ENCODE peak calls at places on chromosomes 5 and 9, in nine cellular contexts. D is progenitor cell of endocrine pancreas, Y is ovary, K is GM13976, T is neural crest cell, L is A549, J is PC-9, P is pancreas, U is AG04450. G is an unnamed sample.
A peak's percentile ranks its signal among the peaks of the same experiment; 100 is the strongest.

GRCh38 chr5:52582313-52582712 is 205.4 kb upstream of the ITGA1 start:
- DNase-seq in L (peak; percentile 4), J (no peak), U (no peak), T (no peak), P (no peak), D (no peak), Y (no peak), K (no peak), G (no peak)

GRCh38 chr9:4798281-4798680 is 5.5 kb downstream of the RCL1 start:
- DNase-seq in D (no peak), T (no peak), K (no peak), P (no peak), L (no peak), U (no peak), Y (no peak), J (no peak), G (no peak)

GRCh38 chr5:171055881-171056454 is 194.2 kb downstream of the RANBP17 start:
- DNase-seq in K (no peak), D (no peak), T (no peak), Y (no peak), L (no peak), J (no peak), U (no peak), P (no peak), G (no peak)

GRCh38 chr9:93041108-93041802 is 17.2 kb upstream of the SUSD3 start:
- DNase-seq in L (peak; percentile 59), P (no peak), D (no peak), Y (no peak), K (peak; percentile 52), T (no peak), J (no peak), U (no peak), G (no peak)

GRCh38 chr5:36447776-36448175 is 146.1 kb upstream of the RANBP3L start:
- DNase-seq in U (no peak), L (no peak), P (no peak), K (no peak), D (no peak), Y (no peak), T (no peak), J (no peak), G (no peak)

GRCh38 chr9:74953235-74953741 is 576 bp upstream of the C9orf40 start:
- DNase-seq in D (no peak), T (no peak), L (no peak), Y (peak; percentile 24), K (no peak), U (no peak), J (no peak), P (no peak), G (no peak)

GRCh38 chr9:38662763-38663593 is 42.6 kb upstream of the ANKRD18A start:
- DNase-seq in T (no peak), L (peak; percentile 46), D (no peak), Y (no peak), P (no peak), J (no peak), K (no peak), U (no peak), G (no peak)

GRCh38 chr5:42965934-42966333 is 74.2 kb downstream of the ANXA2R start:
- DNase-seq in J (no peak), T (no peak), K (no peak), L (no peak), P (no peak), D (no peak), U (no peak), Y (no peak), G (no peak)

GRCh38 chr9:15161744-15162143 is 145.3 kb downstream of the TTC39B start:
- DNase-seq in D (no peak), J (no peak), U (no peak), P (no peak), K (no peak), Y (no peak), L (no peak), T (no peak), G (no peak)

GRCh38 chr5:151141535-151141934 is 16.0 kb downstream of the ANXA6 start:
- DNase-seq in P (no peak), K (peak; percentile 84), Y (peak; percentile 46), D (no peak), T (no peak), J (no peak), U (no peak), L (no peak), G (peak; percentile 84)

GRCh38 chr9:77997611-77998349 is 33.8 kb downstream of the GNAQ start:
- DNase-seq in D (no peak), Y (no peak), L (no peak), U (no peak), K (no peak), P (no peak), T (no peak), J (no peak), G (no peak)

GRCh38 chr9:6552738-6553121 is 92.8 kb downstream of the GLDC start:
- DNase-seq in K (no peak), Y (no peak), J (no peak), T (no peak), U (no peak), P (no peak), D (no peak), L (no peak), G (no peak)

GRCh38 chr9:87812375-87813118 is 70.1 kb upstream of the SPATA31E1 start:
- DNase-seq in Y (no peak), T (no peak), L (peak; percentile 48), J (peak; percentile 38), K (peak; percentile 27), D (no peak), U (peak; percentile 13), P (peak; percentile 31), G (peak; percentile 31)

GRCh38 chr9:36874921-36875320 is 159.1 kb downstream of the PAX5 start:
- DNase-seq in P (no peak), L (no peak), U (no peak), K (no peak), J (no peak), D (no peak), Y (no peak), T (no peak), G (no peak)

GRCh38 chr5:175854231-175855040 is 16.9 kb upstream of the CPLX2 start:
- DNase-seq in D (no peak), K (no peak), J (peak; percentile 62), T (no peak), P (no peak), L (peak; percentile 99), U (no peak), Y (no peak), G (no peak)

GRCh38 chr5:57663466-57663865 is 180.9 kb upstream of the ACTBL2 start:
- DNase-seq in U (no peak), D (no peak), P (no peak), K (no peak), J (no peak), T (no peak), L (no peak), Y (no peak), G (no peak)

GRCh38 chr5:43627028-43627427 is 24.0 kb downstream of the NNT start:
- DNase-seq in J (peak; percentile 44), Y (no peak), P (peak; percentile 20), T (peak; percentile 9), L (peak; percentile 81), K (no peak), D (no peak), U (no peak), G (no peak)

GRCh38 chr5:139277171-139277570 is 16.4 kb upstream of the MATR3 start:
- DNase-seq in D (no peak), K (no peak), Y (no peak), U (no peak), T (no peak), L (no peak), J (no peak), P (no peak), G (no peak)

GRCh38 chr5:171492781-171493180 is 73.3 kb downstream of the FGF18 start:
- DNase-seq in T (no peak), L (peak; percentile 39), K (no peak), U (no peak), D (no peak), Y (no peak), P (no peak), J (no peak), G (no peak)

GRCh38 chr5:81147011-81147594 is 86.0 kb upstream of the CKMT2 start:
- DNase-seq in U (no peak), P (no peak), J (no peak), L (no peak), K (no peak), T (no peak), D (no peak), Y (no peak), G (no peak)

GRCh38 chr9:129613520-129614175 is 7.3 kb downstream of the C9orf50 start:
- DNase-seq in T (no peak), U (no peak), J (no peak), D (no peak), L (no peak), Y (no peak), P (no peak), K (no peak), G (no peak)

GRCh38 chr5:32935292-32935691 is 224.2 kb downstream of the NPR3 start:
- DNase-seq in U (no peak), Y (no peak), K (no peak), P (no peak), J (no peak), L (no peak), T (no peak), D (no peak), G (no peak)

GRCh38 chr5:116084891-116085715 is at the start of gene COMMD10:
- DNase-seq in P (peak; percentile 77), U (peak; percentile 56), K (peak; percentile 82), L (peak; percentile 87), Y (peak; percentile 76), T (peak; percentile 70), D (peak; percentile 65), J (peak; percentile 61), G (peak; percentile 77)
- TF ChIP-seq CTCF in P (no peak), U (no peak), K (no peak), L (no peak), Y (no peak), T (no peak), D (no peak), J (no peak), G (no peak)

GRCh38 chr5:73093943-73094342 is 26.4 kb upstream of the TMEM171 start:
- DNase-seq in Y (no peak), J (peak; percentile 62), T (no peak), K (no peak), U (no peak), L (peak; percentile 49), P (no peak), D (no peak), G (no peak)
- TF ChIP-seq CTCF in Y (no peak), J (no peak), T (no peak), K (no peak), U (no peak), L (no peak), P (no peak), D (no peak), G (no peak)

DNA sequence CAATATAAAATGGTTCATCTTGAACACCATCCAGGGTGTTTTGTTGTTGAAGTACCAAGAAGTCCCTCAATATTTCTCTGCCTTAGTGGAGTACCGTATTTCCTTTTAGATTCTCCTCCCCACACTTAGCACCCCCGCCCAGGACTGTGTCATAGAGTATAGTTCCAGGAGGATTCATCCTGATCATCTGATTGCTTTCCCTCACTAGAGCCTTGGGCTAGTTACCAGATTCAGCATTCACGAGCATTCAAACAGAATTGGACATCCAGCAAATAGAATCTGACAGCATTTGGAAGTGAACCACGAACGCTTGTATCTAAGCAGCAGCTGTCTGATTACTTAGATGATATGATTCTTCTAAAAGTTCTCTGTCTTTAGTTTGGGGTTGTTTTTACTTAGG is 248.0 kb upstream of the TAS2R1 start:
- DNase-seq in Y (no peak), P (no peak), J (no peak), K (no peak), L (no peak), T (no peak), U (no peak), D (no peak), G (no peak)
- TF ChIP-seq CTCF in Y (no peak), P (no peak), J (no peak), K (no peak), L (no peak), T (no peak), U (no peak), D (no peak), G (no peak)

GRCh38 chr5:25544652-25545249 is 900.0 kb upstream of the CDH10 start:
- DNase-seq in L (peak; percentile 73), D (peak; percentile 15), T (peak; percentile 44), Y (no peak), U (no peak), K (no peak), P (peak; percentile 19), J (peak; percentile 43), G (no peak)
- TF ChIP-seq CTCF in L (peak; percentile 61), D (peak; percentile 76), T (peak; percentile 77), Y (no peak), U (no peak), K (peak; percentile 43), P (peak; percentile 23), J (peak; percentile 78), G (peak; percentile 28)

G was measured in GM10248.